ENCODE peak calls at places on chromosomes 3 and 15, in nine cellular contexts. J is SK-N-MC, Q is fibroblast of the aortic adventitia, W is GM06990, U is upper lobe of right lung, X is AG04450, O is fibroblast of mammary gland, F is tibial nerve, B is mesendoderm. E is an unnamed sample.

GRCh38 chr3:51539291-51539891 is 872 bp downstream of the RAD54L2 start:
- DNase-seq in J (no peak), Q (peak), W (peak), U (no peak), X (no peak), O (peak), F (peak), B (peak), E (no peak)

GRCh38 chr3:88031543-88032148 is 27.2 kb downstream of the CGGBP1 start:
- DNase-seq in J (no peak), Q (peak), W (peak), U (no peak), X (no peak), O (peak), F (no peak), B (no peak), E (no peak)

GRCh38 chr3:75262661-75263060 is 401.5 kb upstream of the FRG2C start:
- DNase-seq in J (no peak), Q (no peak), W (no peak), U (no peak), X (no peak), O (no peak), F (no peak), B (no peak), E (no peak)

GRCh38 chr3:46482632-46483311 is 15.0 kb upstream of the RTP3 start:
- DNase-seq in J (no peak), Q (peak), W (no peak), U (no peak), X (no peak), O (peak), F (no peak), B (no peak), E (no peak)

GRCh38 chr15:53384417-53384816 is 375.0 kb downstream of the WDR72 start:
- DNase-seq in J (no peak), Q (no peak), W (no peak), U (peak), X (no peak), O (no peak), F (no peak), B (peak), E (no peak)

GRCh38 chr15:43150171-43150929 is 17.0 kb downstream of the TMEM62 start:
- DNase-seq in J (no peak), Q (peak), W (no peak), U (no peak), X (peak), O (peak), F (no peak), B (peak), E (no peak)

GRCh38 chr15:70892002-70892911 is at the start of the genes LRRC49 and THAP10:
- DNase-seq in J (no peak), Q (peak), W (peak), U (peak), X (peak), O (peak), F (peak), B (peak), E (peak)

GRCh38 chr3:52098108-52098507 is 41.7 kb upstream of the DUSP7 start:
- DNase-seq in J (no peak), Q (no peak), W (no peak), U (peak), X (no peak), O (no peak), F (no peak), B (no peak), E (peak)

GRCh38 chr15:84638103-84638502 is 16.0 kb downstream of the WDR73 start:
- DNase-seq in J (no peak), Q (peak), W (no peak), U (no peak), X (no peak), O (peak), F (no peak), B (peak), E (no peak)

GRCh38 chr3:56851966-56852884 is 50.5 kb upstream of the ARHGEF3 start:
- DNase-seq in J (no peak), Q (peak), W (no peak), U (no peak), X (no peak), O (peak), F (no peak), B (no peak), E (no peak)

GRCh38 chr15:79804833-79805232 is 92.0 kb downstream of the MTHFS start:
- DNase-seq in J (no peak), Q (peak), W (no peak), U (no peak), X (no peak), O (peak), F (no peak), B (no peak), E (no peak)
- H3K4me3 ChIP-seq in J (no peak), Q (no peak), W (no peak), U (no peak), X (no peak), O (no peak), F (no peak), B (no peak), E (no peak)

GRCh38 chr3:114745322-114746240 is 401.5 kb downstream of the ZBTB20 start:
- DNase-seq in J (no peak), Q (peak), W (no peak), U (no peak), X (no peak), O (peak), F (peak), B (no peak), E (no peak)

GRCh38 chr3:114743746-114744145 is 403.3 kb downstream of the ZBTB20 start:
- DNase-seq in J (no peak), Q (no peak), W (no peak), U (no peak), X (no peak), O (no peak), F (no peak), B (no peak), E (no peak)

GRCh38 chr3:114741066-114741465 is 406.0 kb downstream of the ZBTB20 start:
- DNase-seq in J (no peak), Q (peak), W (no peak), U (no peak), X (no peak), O (peak), F (no peak), B (no peak), E (no peak)

DNA sequence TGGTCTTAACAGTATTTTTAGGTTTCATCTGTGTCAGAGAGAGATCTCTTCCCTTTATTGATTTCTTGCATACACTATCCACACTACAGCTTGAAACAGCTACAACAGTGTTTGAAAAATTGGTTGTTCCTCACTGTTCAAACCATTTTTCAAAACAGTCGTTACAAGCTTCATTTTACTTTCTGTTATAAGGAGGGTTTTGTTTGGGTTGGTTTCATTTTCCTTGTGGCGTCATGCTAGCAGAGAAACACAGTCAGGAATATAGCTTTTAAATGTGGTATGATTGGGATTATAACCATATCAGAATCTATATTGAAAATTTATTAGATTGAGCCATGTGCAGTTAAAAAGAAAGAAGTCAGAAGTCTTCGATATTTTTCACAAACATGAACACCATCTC is 400.6 kb downstream of the ZBTB20 start:
- DNase-seq in J (no peak), Q (peak), W (no peak), U (no peak), X (no peak), O (peak), F (no peak), B (no peak), E (no peak)
- H3K4me3 ChIP-seq in J (no peak), Q (peak), W (no peak), U (peak), X (no peak), O (peak), F (peak), B (no peak), E (no peak)

GRCh38 chr3:50322386-50323091 is at the start of gene HYAL2:
- DNase-seq in J (no peak), Q (no peak), W (no peak), U (peak), X (no peak), O (no peak), F (no peak), B (peak), E (no peak)

GRCh38 chr3:50321146-50321843 is 1.2 kb downstream of the HYAL2 start:
- DNase-seq in J (peak), Q (peak), W (peak), U (peak), X (peak), O (peak), F (peak), B (peak), E (peak)

GRCh38 chr3:50323092-50323600 is 601 bp upstream of the HYAL2 start:
- DNase-seq in J (no peak), Q (no peak), W (no peak), U (no peak), X (no peak), O (no peak), F (no peak), B (no peak), E (no peak)

GRCh38 chr3:50320853-50321145 is 1.7 kb downstream of the HYAL2 start:
- DNase-seq in J (no peak), Q (peak), W (no peak), U (no peak), X (no peak), O (no peak), F (no peak), B (no peak), E (no peak)

GRCh38 chr3:50321844-50322385 is 630 bp downstream of the HYAL2 start:
- DNase-seq in J (no peak), Q (no peak), W (no peak), U (no peak), X (no peak), O (no peak), F (no peak), B (no peak), E (no peak)
- H3K4me3 ChIP-seq in J (peak), Q (peak), W (peak), U (peak), X (peak), O (peak), F (peak), B (peak), E (peak)

GRCh38 chr3:66037986-66038369 is 740 bp downstream of the MAGI1 start:
- DNase-seq in J (no peak), Q (no peak), W (peak), U (peak), X (no peak), O (no peak), F (no peak), B (no peak), E (no peak)

GRCh38 chr3:66037330-66037985 is 1.3 kb downstream of the MAGI1 start:
- DNase-seq in J (no peak), Q (peak), W (peak), U (peak), X (no peak), O (peak), F (no peak), B (peak), E (peak)

GRCh38 chr3:66036586-66037061 is 2.1 kb downstream of the MAGI1 start:
- DNase-seq in J (no peak), Q (no peak), W (no peak), U (no peak), X (no peak), O (no peak), F (no peak), B (peak), E (no peak)

GRCh38 chr3:66033241-66034138 is 5.2 kb downstream of the MAGI1 start:
- DNase-seq in J (no peak), Q (no peak), W (peak), U (no peak), X (no peak), O (no peak), F (no peak), B (no peak), E (no peak)

DNA sequence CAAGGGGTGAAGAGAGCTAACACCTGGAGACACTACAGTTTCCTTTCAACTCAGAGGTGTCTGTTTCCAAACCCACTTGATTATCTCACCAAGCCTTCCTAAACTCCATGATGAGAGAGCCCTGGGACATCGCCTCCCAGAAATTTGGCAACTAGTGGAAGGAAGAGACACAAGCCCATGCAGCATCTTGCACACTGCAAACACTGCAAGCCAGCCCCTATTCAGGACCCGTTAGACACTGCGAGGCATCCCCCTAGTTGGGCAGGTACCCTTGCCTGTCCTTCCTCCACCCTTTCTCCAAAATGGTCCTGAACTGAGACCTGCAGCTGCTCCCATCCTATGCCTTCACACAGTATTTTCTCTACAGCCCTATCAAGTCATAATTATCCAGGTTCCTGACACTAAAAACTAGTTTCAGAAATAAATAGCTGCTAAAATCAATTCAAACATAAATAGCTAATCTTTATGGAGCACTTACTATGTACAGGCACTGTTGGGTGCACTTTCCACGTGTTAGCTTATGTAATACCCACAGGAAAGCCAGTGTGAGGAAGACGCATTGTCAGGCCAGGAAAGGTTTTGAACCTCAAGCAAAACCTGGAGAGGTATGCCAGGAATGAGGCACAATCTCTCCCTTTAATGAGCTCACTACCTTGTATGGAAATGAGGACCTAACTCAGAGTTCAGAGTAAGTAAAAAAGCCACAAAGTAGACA is 2.8 kb downstream of the MAGI1 start:
- DNase-seq in J (no peak), Q (peak), W (no peak), U (no peak), X (no peak), O (no peak), F (no peak), B (peak), E (no peak)
- H3K4me3 ChIP-seq in J (peak), Q (peak), W (no peak), U (peak), X (peak), O (no peak), F (no peak), B (peak), E (peak)

GRCh38 chr15:101122266-101122665 is 129.6 kb downstream of the CHSY1 start:
- DNase-seq in J (no peak), Q (no peak), W (no peak), U (no peak), X (no peak), O (no peak), F (no peak), B (no peak), E (no peak)
- H3K4me3 ChIP-seq in J (no peak), Q (no peak), W (no peak), U (peak), X (no peak), O (no peak), F (peak), B (no peak), E (no peak)

GRCh38 chr15:77143191-77143590 is 72.3 kb upstream of the TSPAN3 start:
- DNase-seq in J (peak), Q (no peak), W (no peak), U (no peak), X (no peak), O (no peak), F (no peak), B (no peak), E (no peak)
- H3K4me3 ChIP-seq in J (peak), Q (no peak), W (no peak), U (no peak), X (no peak), O (no peak), F (no peak), B (no peak), E (no peak)

E was measured in sigmoid colon.